ENCODE peak calls at places on chromosomes 1 and 21, in seven cellular contexts. One of them, this sample, is unnamed.

GRCh38 chr1:84847253-84848247 is 45.5 kb downstream of the LPAR3 start:
- DNase-seq in IMR-90: peak
- DNase-seq in RWPE1: peak
- DNase-seq in upper lobe of right lung: peak
- DNase-seq in cardiac muscle cell: peak
- DNase-seq in heart left ventricle: peak
- DNase-seq in SK-N-SH: peak
- DNase-seq in this sample: no peak

GRCh38 chr1:172002725-172003345 is 161.5 kb downstream of the DNM3 start:
- DNase-seq in IMR-90: peak
- DNase-seq in RWPE1: peak
- DNase-seq in upper lobe of right lung: no peak
- DNase-seq in cardiac muscle cell: peak
- DNase-seq in heart left ventricle: no peak
- DNase-seq in SK-N-SH: peak
- DNase-seq in this sample: peak

GRCh38 chr21:43825936-43826622 is 36.7 kb downstream of the RRP1 start:
- DNase-seq in IMR-90: no peak
- DNase-seq in RWPE1: no peak
- DNase-seq in upper lobe of right lung: no peak
- DNase-seq in cardiac muscle cell: no peak
- DNase-seq in heart left ventricle: peak
- DNase-seq in SK-N-SH: peak
- DNase-seq in this sample: no peak

GRCh38 chr1:48831579-48831978 is 54.9 kb upstream of the BEND5 start:
- DNase-seq in IMR-90: no peak
- DNase-seq in RWPE1: peak
- DNase-seq in upper lobe of right lung: no peak
- DNase-seq in cardiac muscle cell: no peak
- DNase-seq in heart left ventricle: no peak
- DNase-seq in SK-N-SH: no peak
- DNase-seq in this sample: no peak

GRCh38 chr1:20819818-20820217 is 32.7 kb upstream of the HP1BP3 start:
- DNase-seq in IMR-90: no peak
- DNase-seq in RWPE1: no peak
- DNase-seq in upper lobe of right lung: no peak
- DNase-seq in cardiac muscle cell: no peak
- DNase-seq in heart left ventricle: no peak
- DNase-seq in SK-N-SH: no peak
- DNase-seq in this sample: no peak

GRCh38 chr1:212545941-212546638 is 62.5 kb upstream of the ATF3 start:
- DNase-seq in IMR-90: peak
- DNase-seq in RWPE1: no peak
- DNase-seq in upper lobe of right lung: no peak
- DNase-seq in cardiac muscle cell: peak
- DNase-seq in heart left ventricle: no peak
- DNase-seq in SK-N-SH: no peak
- DNase-seq in this sample: no peak

GRCh38 chr1:69738458-69738857 is 170.7 kb downstream of the LRRC7 start:
- DNase-seq in IMR-90: no peak
- DNase-seq in RWPE1: no peak
- DNase-seq in upper lobe of right lung: no peak
- DNase-seq in cardiac muscle cell: peak
- DNase-seq in heart left ventricle: no peak
- DNase-seq in SK-N-SH: no peak
- DNase-seq in this sample: no peak

GRCh38 chr1:4056989-4057388 is 156.9 kb upstream of the C1orf174 start:
- DNase-seq in IMR-90: no peak
- DNase-seq in RWPE1: no peak
- DNase-seq in upper lobe of right lung: no peak
- DNase-seq in cardiac muscle cell: no peak
- DNase-seq in heart left ventricle: no peak
- DNase-seq in SK-N-SH: no peak
- DNase-seq in this sample: no peak

GRCh38 chr1:167761400-167761799 is 39.6 kb downstream of the MPZL1 start:
- DNase-seq in IMR-90: no peak
- DNase-seq in RWPE1: no peak
- DNase-seq in upper lobe of right lung: no peak
- DNase-seq in cardiac muscle cell: no peak
- DNase-seq in heart left ventricle: no peak
- DNase-seq in SK-N-SH: no peak
- DNase-seq in this sample: no peak

GRCh38 chr1:204576422-204576821 is 60.2 kb downstream of the MDM4 start:
- DNase-seq in IMR-90: no peak
- DNase-seq in RWPE1: no peak
- DNase-seq in upper lobe of right lung: no peak
- DNase-seq in cardiac muscle cell: no peak
- DNase-seq in heart left ventricle: no peak
- DNase-seq in SK-N-SH: no peak
- DNase-seq in this sample: no peak

GRCh38 chr21:45087022-45087823 is 12.8 kb downstream of the ADARB1 start:
- DNase-seq in IMR-90: peak
- DNase-seq in RWPE1: no peak
- DNase-seq in upper lobe of right lung: no peak
- DNase-seq in cardiac muscle cell: peak
- DNase-seq in heart left ventricle: no peak
- DNase-seq in SK-N-SH: no peak
- DNase-seq in this sample: no peak

GRCh38 chr1:54969879-54970278 is 10.5 kb upstream of the TMEM61 start:
- DNase-seq in IMR-90: no peak
- DNase-seq in RWPE1: no peak
- DNase-seq in upper lobe of right lung: no peak
- DNase-seq in cardiac muscle cell: no peak
- DNase-seq in heart left ventricle: no peak
- DNase-seq in SK-N-SH: no peak
- DNase-seq in this sample: no peak

GRCh38 chr1:201358596-201358995 is 18.9 kb downstream of the TNNT2 start:
- DNase-seq in IMR-90: peak
- DNase-seq in RWPE1: no peak
- DNase-seq in upper lobe of right lung: peak
- DNase-seq in cardiac muscle cell: peak
- DNase-seq in heart left ventricle: no peak
- DNase-seq in SK-N-SH: no peak
- DNase-seq in this sample: no peak

GRCh38 chr1:201772178-201772577 is 56.8 kb upstream of the IPO9 start:
- DNase-seq in IMR-90: no peak
- DNase-seq in RWPE1: no peak
- DNase-seq in upper lobe of right lung: no peak
- DNase-seq in cardiac muscle cell: no peak
- DNase-seq in heart left ventricle: no peak
- DNase-seq in SK-N-SH: no peak
- DNase-seq in this sample: no peak

GRCh38 chr21:32278068-32278467 is 781 bp downstream of the MIS18A start:
- DNase-seq in IMR-90: no peak
- DNase-seq in RWPE1: peak
- DNase-seq in upper lobe of right lung: no peak
- DNase-seq in cardiac muscle cell: no peak
- DNase-seq in heart left ventricle: no peak
- DNase-seq in SK-N-SH: peak
- DNase-seq in this sample: no peak

GRCh38 chr21:38389891-38390290 is 108.4 kb downstream of the ERG start:
- DNase-seq in IMR-90: no peak
- DNase-seq in RWPE1: no peak
- DNase-seq in upper lobe of right lung: no peak
- DNase-seq in cardiac muscle cell: no peak
- DNase-seq in heart left ventricle: no peak
- DNase-seq in SK-N-SH: no peak
- DNase-seq in this sample: no peak

GRCh38 chr1:35935436-35935835 is 4.5 kb downstream of the AGO3 start:
- DNase-seq in IMR-90: peak
- DNase-seq in RWPE1: no peak
- DNase-seq in upper lobe of right lung: no peak
- DNase-seq in cardiac muscle cell: peak
- DNase-seq in heart left ventricle: no peak
- DNase-seq in SK-N-SH: peak
- DNase-seq in this sample: no peak
- TF ChIP-seq CTCF in IMR-90: no peak
- TF ChIP-seq CTCF in RWPE1: no peak
- TF ChIP-seq CTCF in upper lobe of right lung: no peak
- TF ChIP-seq CTCF in cardiac muscle cell: no peak
- TF ChIP-seq CTCF in heart left ventricle: no peak
- TF ChIP-seq CTCF in SK-N-SH: no peak
- TF ChIP-seq CTCF in this sample: no peak

DNA sequence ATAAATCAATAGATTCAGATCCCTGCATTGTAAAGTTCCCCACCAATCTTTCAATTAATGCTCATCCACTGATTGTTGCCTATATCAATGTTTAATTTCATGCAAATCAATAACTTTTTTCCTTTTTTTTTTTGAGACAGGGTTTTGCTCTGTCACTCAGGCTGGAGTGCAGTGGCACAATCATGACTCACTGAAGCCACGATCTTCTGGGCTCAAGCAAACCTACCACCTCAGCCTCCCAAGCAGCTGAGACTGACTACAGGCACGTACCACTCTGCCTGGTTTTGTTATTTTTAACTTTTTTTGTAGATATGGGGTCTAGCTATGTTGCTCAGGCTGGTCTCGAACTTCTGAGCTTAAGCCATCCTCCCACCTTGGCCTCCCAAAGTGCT is 25.7 kb downstream of the DIO1 start:
- DNase-seq in IMR-90: peak
- DNase-seq in RWPE1: no peak
- DNase-seq in upper lobe of right lung: no peak
- DNase-seq in cardiac muscle cell: no peak
- DNase-seq in heart left ventricle: no peak
- DNase-seq in SK-N-SH: no peak
- DNase-seq in this sample: no peak
- H3K27ac ChIP-seq in IMR-90: no peak
- H3K27ac ChIP-seq in RWPE1: no peak
- H3K27ac ChIP-seq in upper lobe of right lung: no peak
- H3K27ac ChIP-seq in cardiac muscle cell: no peak
- H3K27ac ChIP-seq in heart left ventricle: no peak
- H3K27ac ChIP-seq in SK-N-SH: no peak
- H3K27ac ChIP-seq in this sample: no peak

GRCh38 chr1:24991242-24992037 is 61.4 kb upstream of the RUNX3 start:
- DNase-seq in IMR-90: no peak
- DNase-seq in RWPE1: no peak
- DNase-seq in upper lobe of right lung: no peak
- DNase-seq in cardiac muscle cell: no peak
- DNase-seq in heart left ventricle: no peak
- DNase-seq in SK-N-SH: no peak
- DNase-seq in this sample: no peak

GRCh38 chr1:24993871-24994270 is 63.8 kb upstream of the RUNX3 start:
- DNase-seq in IMR-90: no peak
- DNase-seq in RWPE1: no peak
- DNase-seq in upper lobe of right lung: no peak
- DNase-seq in cardiac muscle cell: no peak
- DNase-seq in heart left ventricle: no peak
- DNase-seq in SK-N-SH: no peak
- DNase-seq in this sample: no peak

GRCh38 chr1:24992124-24992760 is 62.2 kb upstream of the RUNX3 start:
- DNase-seq in IMR-90: no peak
- DNase-seq in RWPE1: no peak
- DNase-seq in upper lobe of right lung: no peak
- DNase-seq in cardiac muscle cell: no peak
- DNase-seq in heart left ventricle: no peak
- DNase-seq in SK-N-SH: no peak
- DNase-seq in this sample: no peak

GRCh38 chr1:24990796-24991195 is 60.7 kb upstream of the RUNX3 start:
- DNase-seq in IMR-90: no peak
- DNase-seq in RWPE1: no peak
- DNase-seq in upper lobe of right lung: no peak
- DNase-seq in cardiac muscle cell: no peak
- DNase-seq in heart left ventricle: no peak
- DNase-seq in SK-N-SH: no peak
- DNase-seq in this sample: no peak

DNA sequence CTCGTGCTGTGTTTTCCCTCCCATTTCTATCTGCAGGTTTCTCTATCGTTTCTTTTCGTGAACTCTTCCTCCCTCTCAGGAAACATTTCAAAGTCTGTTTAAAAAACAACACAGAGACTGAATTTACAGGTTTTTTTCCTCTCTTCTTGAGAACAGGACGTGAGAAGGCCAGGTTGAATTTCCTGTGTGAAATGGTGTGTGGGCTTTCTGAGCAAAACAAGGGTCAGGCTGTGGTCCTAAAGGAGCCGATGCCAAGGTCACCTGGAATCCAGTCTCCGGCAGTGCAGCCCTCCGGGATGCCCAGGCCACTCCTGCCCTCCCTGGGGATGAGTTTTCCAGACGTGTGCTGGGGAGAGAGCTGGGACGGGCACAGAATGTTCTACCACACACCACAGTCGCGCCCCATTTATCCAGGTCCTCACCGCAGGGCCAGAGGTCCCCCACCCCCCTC is 62.7 kb upstream of the RUNX3 start:
- DNase-seq in IMR-90: no peak
- DNase-seq in RWPE1: no peak
- DNase-seq in upper lobe of right lung: no peak
- DNase-seq in cardiac muscle cell: no peak
- DNase-seq in heart left ventricle: no peak
- DNase-seq in SK-N-SH: no peak
- DNase-seq in this sample: no peak
- TF ChIP-seq CTCF in IMR-90: no peak
- TF ChIP-seq CTCF in RWPE1: no peak
- TF ChIP-seq CTCF in upper lobe of right lung: no peak
- TF ChIP-seq CTCF in cardiac muscle cell: no peak
- TF ChIP-seq CTCF in heart left ventricle: no peak
- TF ChIP-seq CTCF in SK-N-SH: no peak
- TF ChIP-seq CTCF in this sample: no peak

GRCh38 chr1:218397752-218398339 is 52.7 kb downstream of the TGFB2 start:
- DNase-seq in IMR-90: no peak
- DNase-seq in RWPE1: peak
- DNase-seq in upper lobe of right lung: no peak
- DNase-seq in cardiac muscle cell: peak
- DNase-seq in heart left ventricle: no peak
- DNase-seq in SK-N-SH: no peak
- DNase-seq in this sample: no peak
- H3K27ac ChIP-seq in IMR-90: no peak
- H3K27ac ChIP-seq in RWPE1: no peak
- H3K27ac ChIP-seq in upper lobe of right lung: no peak
- H3K27ac ChIP-seq in cardiac muscle cell: peak
- H3K27ac ChIP-seq in heart left ventricle: no peak
- H3K27ac ChIP-seq in SK-N-SH: no peak
- H3K27ac ChIP-seq in this sample: no peak

DNA sequence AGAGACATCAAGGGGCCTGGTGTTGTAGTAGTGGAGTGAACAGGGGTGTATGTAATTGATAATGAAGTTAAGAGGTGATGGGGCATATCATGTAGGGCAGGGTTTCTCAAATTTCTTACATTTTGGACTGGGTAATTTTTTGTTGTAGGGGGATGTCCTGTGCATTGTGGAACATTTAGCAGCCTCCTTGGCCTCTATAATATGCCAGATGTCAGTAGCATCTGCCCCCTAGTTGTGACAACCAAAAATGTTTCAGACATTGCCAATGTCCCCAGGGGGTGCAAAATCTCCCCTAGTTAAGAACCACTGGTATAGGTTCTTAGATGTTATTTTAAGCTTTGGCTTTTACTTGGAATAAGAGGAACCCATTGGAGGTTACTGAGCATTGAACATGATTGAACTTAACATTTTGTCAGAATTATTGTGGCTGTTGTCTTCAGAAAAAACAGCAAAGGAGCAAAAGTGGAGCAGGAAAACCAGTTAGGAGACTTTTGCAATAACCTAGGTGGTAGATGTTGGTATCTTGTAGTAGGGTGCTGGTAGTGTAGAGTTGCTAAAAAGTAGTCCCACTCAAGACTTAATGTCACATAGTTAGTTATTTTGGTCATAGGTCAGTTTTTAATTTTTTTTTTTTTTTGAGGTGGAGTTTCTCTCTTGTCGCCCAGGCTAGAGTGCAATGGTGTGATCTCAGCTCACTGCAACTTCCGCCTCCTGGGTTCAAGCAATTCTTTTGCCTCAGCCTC is 6.2 kb downstream of the ZNF326 start:
- DNase-seq in IMR-90: no peak
- DNase-seq in RWPE1: no peak
- DNase-seq in upper lobe of right lung: no peak
- DNase-seq in cardiac muscle cell: no peak
- DNase-seq in heart left ventricle: no peak
- DNase-seq in SK-N-SH: no peak
- DNase-seq in this sample: no peak
- TF ChIP-seq CTCF in IMR-90: no peak
- TF ChIP-seq CTCF in RWPE1: no peak
- TF ChIP-seq CTCF in upper lobe of right lung: no peak
- TF ChIP-seq CTCF in cardiac muscle cell: no peak
- TF ChIP-seq CTCF in heart left ventricle: no peak
- TF ChIP-seq CTCF in SK-N-SH: no peak
- TF ChIP-seq CTCF in this sample: no peak

This sample was measured in WERI-Rb-1.